ENCODE peak calls at places on chromosomes 11 and 22, in five cellular contexts. H is Peyer's patch, T is breast epithelium, M is tibial nerve, R is heart right ventricle. V is an unnamed sample.

GRCh38 chr22:31969789-31970489 is 25.6 kb downstream of the YWHAH start:
- DNase-seq in H (peak), T (peak), M (no peak), R (peak), V (peak)

GRCh38 chr11:101126551-101127347 is 2.9 kb downstream of the PGR start:
- DNase-seq in H (no peak), T (no peak), M (peak), R (peak), V (no peak)

GRCh38 chr22:46061124-46061410 is 84.1 kb upstream of the WNT7B start:
- DNase-seq in H (no peak), T (no peak), M (no peak), R (no peak), V (no peak)

GRCh38 chr11:122748968-122749687 is 89.2 kb upstream of the CRTAM start:
- DNase-seq in H (peak), T (no peak), M (no peak), R (peak), V (peak)

GRCh38 chr11:77046060-77046501 is 11.9 kb downstream of the B3GNT6 start:
- DNase-seq in H (no peak), T (no peak), M (no peak), R (no peak), V (no peak)

GRCh38 chr22:38754247-38755154 is 1.3 kb downstream of the SUN2 start:
- DNase-seq in H (peak), T (peak), M (peak), R (peak), V (no peak)

GRCh38 chr11:14764213-14764898 is 120.8 kb downstream of the PDE3B start:
- DNase-seq in H (no peak), T (no peak), M (no peak), R (no peak), V (no peak)

GRCh38 chr11:86274503-86274902 is 27.5 kb upstream of the HIKESHI start:
- DNase-seq in H (no peak), T (no peak), M (no peak), R (no peak), V (no peak)

GRCh38 chr11:10503217-10503616 is 37.8 kb downstream of the RNF141 start:
- DNase-seq in H (no peak), T (no peak), M (no peak), R (no peak), V (no peak)

GRCh38 chr11:7098235-7098832 is 9.5 kb downstream of the RBMXL2 start:
- DNase-seq in H (no peak), T (no peak), M (no peak), R (no peak), V (no peak)

GRCh38 chr11:103170865-103171264 is 61.6 kb downstream of the DYNC2H1 start:
- DNase-seq in H (no peak), T (no peak), M (no peak), R (no peak), V (no peak)

GRCh38 chr11:4983851-4984250 is 10.8 kb upstream of the OR51L1 start:
- DNase-seq in H (no peak), T (no peak), M (no peak), R (no peak), V (no peak)

GRCh38 chr11:113542420-113542819 is 67.2 kb upstream of the DRD2 start:
- DNase-seq in H (no peak), T (no peak), M (no peak), R (no peak), V (no peak)

GRCh38 chr11:87179621-87180020 is 141.9 kb downstream of the TMEM135 start:
- DNase-seq in H (no peak), T (no peak), M (no peak), R (no peak), V (no peak)

GRCh38 chr11:75349540-75350116 is 1.8 kb downstream of the ARRB1 start:
- DNase-seq in H (no peak), T (no peak), M (no peak), R (no peak), V (no peak)
- H3K27ac ChIP-seq in H (peak), T (peak), M (peak), R (peak), V (peak)

GRCh38 chr11:65945941-65946558 is 770 bp downstream of the TSGA10IP start:
- DNase-seq in H (no peak), T (no peak), M (no peak), R (no peak), V (no peak)
- H3K27ac ChIP-seq in H (no peak), T (no peak), M (no peak), R (no peak), V (no peak)

GRCh38 chr22:29478326-29479276 is 1.4 kb upstream of the NEFH start:
- DNase-seq in H (no peak), T (no peak), M (no peak), R (no peak), V (no peak)
- H3K27ac ChIP-seq in H (no peak), T (no peak), M (no peak), R (no peak), V (no peak)

GRCh38 chr11:132054822-132055221 is 684.4 kb downstream of the NTM start:
- DNase-seq in H (no peak), T (no peak), M (no peak), R (no peak), V (no peak)
- H3K27ac ChIP-seq in H (no peak), T (no peak), M (no peak), R (no peak), V (no peak)

GRCh38 chr11:17634776-17635550 is 84.4 kb upstream of the MYOD1 start:
- DNase-seq in H (no peak), T (no peak), M (no peak), R (no peak), V (no peak)

GRCh38 chr11:17631702-17632365 is 84.8 kb downstream of the OTOG start:
- DNase-seq in H (no peak), T (no peak), M (no peak), R (no peak), V (no peak)

GRCh38 chr11:17633279-17633986 is 85.9 kb upstream of the MYOD1 start:
- DNase-seq in H (no peak), T (no peak), M (no peak), R (no peak), V (no peak)

GRCh38 chr11:17635551-17635938 is 83.8 kb upstream of the MYOD1 start:
- DNase-seq in H (no peak), T (no peak), M (no peak), R (no peak), V (no peak)

GRCh38 chr11:17633987-17634775 is 85.2 kb upstream of the MYOD1 start:
- DNase-seq in H (no peak), T (no peak), M (no peak), R (no peak), V (no peak)
- H3K27ac ChIP-seq in H (no peak), T (no peak), M (no peak), R (no peak), V (no peak)

GRCh38 chr11:61448552-61448927 is 18.6 kb downstream of the SDHAF2 start:
- DNase-seq in H (no peak), T (no peak), M (no peak), R (no peak), V (no peak)

GRCh38 chr11:61442616-61443015 is 12.7 kb downstream of the SDHAF2 start:
- DNase-seq in H (no peak), T (no peak), M (no peak), R (no peak), V (no peak)

GRCh38 chr11:61446211-61446651 is 16.3 kb downstream of the SDHAF2 start:
- DNase-seq in H (peak), T (peak), M (peak), R (peak), V (peak)

GRCh38 chr11:61447601-61448551 is 18.0 kb downstream of the SDHAF2 start:
- DNase-seq in H (no peak), T (no peak), M (no peak), R (peak), V (no peak)

DNA sequence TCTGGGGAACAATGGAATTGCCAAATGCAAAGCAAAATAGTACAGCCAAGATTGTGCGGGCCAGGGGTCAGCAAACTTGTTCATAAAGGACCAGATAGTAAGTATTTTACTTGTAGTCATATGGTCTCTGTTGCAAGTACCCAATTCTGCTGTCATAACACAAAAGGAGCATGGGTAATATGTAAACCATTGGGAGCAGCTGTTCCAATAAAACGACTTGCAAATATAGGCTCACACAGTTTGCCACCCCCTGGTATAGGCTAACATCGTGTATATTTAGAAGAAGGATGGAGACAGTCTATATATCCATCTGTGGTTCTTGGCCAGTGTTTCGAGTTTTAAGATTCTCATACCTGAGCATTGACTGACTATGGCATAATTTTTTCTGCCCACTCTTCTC is 15.6 kb downstream of the SDHAF2 start:
- DNase-seq in H (no peak), T (no peak), M (no peak), R (no peak), V (no peak)
- H3K27ac ChIP-seq in H (no peak), T (no peak), M (peak), R (no peak), V (peak)

DNA sequence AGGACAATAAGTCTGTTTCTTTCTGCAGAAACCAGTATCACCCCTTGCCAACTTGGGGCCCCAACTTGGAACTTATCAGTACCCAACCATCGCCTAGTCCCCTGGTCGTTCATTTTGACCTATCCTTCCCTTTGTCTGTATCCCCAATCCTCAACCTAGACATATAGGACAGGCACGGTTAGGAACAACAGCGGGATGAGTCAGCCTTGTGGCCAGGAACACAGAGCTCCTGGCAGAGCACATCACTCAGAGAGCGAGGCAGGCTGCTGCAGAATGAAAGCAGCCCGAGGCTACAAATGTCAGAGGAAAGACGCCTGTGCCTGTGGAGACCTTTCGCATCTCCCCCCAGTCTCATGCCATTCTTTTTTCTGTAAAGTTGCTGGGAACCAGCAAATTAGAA is 14.6 kb downstream of the DKK3 start:
- DNase-seq in H (no peak), T (no peak), M (no peak), R (no peak), V (peak)
- H3K27ac ChIP-seq in H (no peak), T (peak), M (peak), R (peak), V (peak)

V was measured in substantia nigra.